ENCODE peak calls at places on chromosomes 13 and 19, in five cellular contexts. A, L, K, C and F are unnamed samples.
A peak's percentile ranks its signal among the peaks of the same experiment; 100 is the strongest.

GRCh38 chr19:38068851-38069250 is 155.2 kb downstream of the DPF1 start:
- DNase-seq in A (no peak), L (no peak), K (no peak), C (no peak), F (no peak)

GRCh38 chr13:40920826-40921225 is 98.3 kb downstream of the ELF1 start:
- DNase-seq in A (no peak), L (peak; percentile 56), K (no peak), C (no peak), F (no peak)

GRCh38 chr13:27200413-27201066 is 28.9 kb upstream of the USP12 start:
- DNase-seq in A (no peak), L (no peak), K (no peak), C (no peak), F (no peak)

GRCh38 chr13:99356216-99357089 is 49.3 kb upstream of the GPR183 start:
- DNase-seq in A (no peak), L (peak; percentile 87), K (no peak), C (no peak), F (no peak)

GRCh38 chr13:106507560-106508274 is 27.7 kb downstream of the EFNB2 start:
- DNase-seq in A (no peak), L (peak; percentile 95), K (no peak), C (peak; percentile 16), F (peak; percentile 1)

GRCh38 chr13:74132768-74133656 is 1.2 kb downstream of the KLF12 start:
- DNase-seq in A (no peak), L (peak; percentile 50), K (no peak), C (no peak), F (no peak)

GRCh38 chr19:48244289-48244688 is 11.4 kb downstream of the CARD8 start:
- DNase-seq in A (no peak), L (no peak), K (no peak), C (no peak), F (no peak)

GRCh38 chr19:38452430-38453366 is 19.2 kb downstream of the RYR1 start:
- DNase-seq in A (no peak), L (no peak), K (peak; percentile 81), C (peak; percentile 100), F (no peak)

GRCh38 chr19:10961073-10961762 is 388 bp downstream of the SMARCA4 start:
- DNase-seq in A (no peak), L (no peak), K (no peak), C (peak; percentile 44), F (no peak)

GRCh38 chr19:35644206-35644986 is 2.9 kb downstream of the ETV2 start:
- DNase-seq in A (peak; percentile 100), L (peak; percentile 88), K (peak; percentile 93), C (peak; percentile 97), F (peak; percentile 90)

GRCh38 chr19:40270362-40271089 is 14.6 kb downstream of the AKT2 start:
- DNase-seq in A (no peak), L (no peak), K (no peak), C (peak; percentile 57), F (no peak)
- TF ChIP-seq CEBPB in A (no peak), L (no peak), K (no peak), C (no peak), F (no peak)

DNA sequence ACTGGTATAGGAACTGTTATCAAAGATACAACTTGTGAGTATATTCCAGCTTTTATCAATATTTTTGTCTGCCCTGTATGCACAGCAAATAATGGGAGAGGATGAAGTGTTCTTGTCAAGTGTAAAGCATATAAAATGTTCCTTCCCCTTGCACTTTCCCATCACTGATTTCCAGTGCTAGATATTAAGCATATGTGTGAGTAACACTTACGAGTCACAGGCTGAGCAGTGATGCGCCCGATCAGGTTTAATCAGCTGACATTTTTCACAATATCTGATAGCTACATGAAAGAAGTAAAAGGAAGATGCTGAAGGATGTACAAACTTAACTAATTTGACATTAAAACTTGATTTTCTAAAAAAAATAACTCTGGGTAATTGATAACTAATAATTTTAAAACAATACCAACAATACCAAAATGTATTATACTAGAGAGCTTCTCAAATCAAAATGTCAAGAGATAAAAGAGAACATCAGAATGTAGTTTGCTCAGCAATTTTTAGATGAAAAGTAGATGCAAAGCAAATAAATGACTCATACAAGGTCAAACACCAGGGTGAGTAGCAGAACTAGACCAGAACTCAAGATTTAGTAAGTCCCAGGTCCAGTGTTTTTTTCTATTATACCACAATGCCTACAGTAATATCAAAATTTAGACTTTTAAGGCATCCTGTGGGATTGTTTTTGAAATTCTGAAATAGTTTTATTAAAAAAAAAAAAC is 56.4 kb downstream of the ZDHHC20 start:
- DNase-seq in A (peak; percentile 7), L (peak; percentile 71), K (peak; percentile 22), C (no peak), F (peak; percentile 67)
- TF ChIP-seq CEBPB in A (no peak), L (no peak), K (no peak), C (no peak), F (no peak)

GRCh38 chr13:59755647-59756290 is 408.0 kb downstream of the DIAPH3 start:
- DNase-seq in A (no peak), L (no peak), K (no peak), C (no peak), F (no peak)
- TF ChIP-seq CEBPB in A (no peak), L (no peak), K (no peak), C (no peak), F (no peak)

DNA sequence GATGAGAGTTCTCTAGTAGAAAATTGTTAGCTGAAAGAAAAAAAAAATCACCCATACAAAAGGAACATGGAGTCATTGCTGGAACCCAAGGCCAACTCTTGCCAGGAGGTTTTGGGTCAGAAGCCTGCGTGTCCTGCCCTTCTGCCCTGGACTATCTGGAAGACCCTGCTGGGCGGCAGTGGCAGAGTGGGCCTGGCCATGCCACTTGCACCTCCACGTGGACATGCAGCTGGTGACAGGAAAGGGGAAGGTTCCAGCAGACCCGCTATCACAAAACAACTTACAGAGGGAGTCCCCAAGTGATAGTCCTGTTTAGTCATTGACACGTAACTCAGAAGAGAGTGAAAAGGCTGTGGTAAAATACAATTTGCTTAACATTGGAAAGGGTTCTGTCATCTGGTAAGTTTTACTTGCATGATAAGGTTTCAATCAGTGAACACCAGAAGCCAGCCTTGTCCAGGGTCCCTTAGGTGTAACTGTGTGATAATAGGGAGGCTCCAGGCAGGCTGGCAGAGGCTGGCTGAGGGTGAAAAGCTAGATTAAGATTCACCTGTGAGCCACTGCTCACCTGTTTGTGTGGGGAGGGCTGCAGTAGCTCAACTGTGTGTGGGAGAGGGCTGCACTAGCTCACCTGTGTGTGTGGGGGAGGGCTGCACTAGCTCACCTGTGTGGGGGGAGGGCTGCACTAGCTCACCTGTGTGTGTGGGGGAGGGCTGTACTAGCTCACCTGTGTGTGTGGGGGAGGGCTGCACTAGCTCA is 47.8 kb downstream of the COL4A2 start:
- DNase-seq in A (no peak), L (no peak), K (no peak), C (peak; percentile 6), F (no peak)
- TF ChIP-seq CEBPB in A (no peak), L (no peak), K (no peak), C (no peak), F (no peak)

DNA sequence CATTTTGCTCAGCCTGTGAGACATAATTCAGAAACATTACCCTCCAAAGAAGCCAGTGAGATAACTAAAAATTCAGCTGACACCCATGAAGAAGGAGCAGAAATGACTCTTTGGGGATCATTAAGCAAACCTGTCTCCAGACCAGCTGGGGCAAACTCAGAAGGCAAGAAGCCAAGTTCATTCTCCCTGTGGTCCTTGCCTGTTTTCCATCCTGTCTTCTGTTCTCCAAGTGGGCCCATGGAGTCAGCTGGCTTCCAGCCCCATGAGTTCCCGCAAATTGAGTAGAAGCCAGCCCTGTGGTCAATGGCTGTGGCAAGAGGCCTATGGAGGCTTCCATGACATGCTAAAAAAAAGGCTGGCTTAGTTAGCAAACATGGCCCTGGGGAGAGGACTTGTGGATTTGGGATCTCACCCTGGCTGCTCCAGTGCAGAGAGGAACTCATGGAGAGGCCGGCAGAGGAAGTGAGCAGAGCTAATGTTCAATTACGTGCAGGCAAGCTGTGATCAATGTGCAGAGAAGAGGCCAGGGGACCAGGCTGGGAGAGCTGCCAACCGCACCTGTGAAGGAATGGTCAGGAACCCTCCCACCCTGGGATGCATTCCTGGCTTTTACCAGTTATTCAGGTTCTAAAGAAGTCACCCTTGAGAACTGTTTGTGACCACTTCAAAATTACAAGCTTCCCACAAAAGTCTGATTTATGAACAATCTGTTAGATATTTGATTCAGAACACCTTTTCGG is 229.1 kb downstream of the TSHZ3 start:
- DNase-seq in A (no peak), L (no peak), K (no peak), C (no peak), F (no peak)
- TF ChIP-seq CEBPB in A (no peak), L (no peak), K (no peak), C (no peak), F (no peak)

DNA sequence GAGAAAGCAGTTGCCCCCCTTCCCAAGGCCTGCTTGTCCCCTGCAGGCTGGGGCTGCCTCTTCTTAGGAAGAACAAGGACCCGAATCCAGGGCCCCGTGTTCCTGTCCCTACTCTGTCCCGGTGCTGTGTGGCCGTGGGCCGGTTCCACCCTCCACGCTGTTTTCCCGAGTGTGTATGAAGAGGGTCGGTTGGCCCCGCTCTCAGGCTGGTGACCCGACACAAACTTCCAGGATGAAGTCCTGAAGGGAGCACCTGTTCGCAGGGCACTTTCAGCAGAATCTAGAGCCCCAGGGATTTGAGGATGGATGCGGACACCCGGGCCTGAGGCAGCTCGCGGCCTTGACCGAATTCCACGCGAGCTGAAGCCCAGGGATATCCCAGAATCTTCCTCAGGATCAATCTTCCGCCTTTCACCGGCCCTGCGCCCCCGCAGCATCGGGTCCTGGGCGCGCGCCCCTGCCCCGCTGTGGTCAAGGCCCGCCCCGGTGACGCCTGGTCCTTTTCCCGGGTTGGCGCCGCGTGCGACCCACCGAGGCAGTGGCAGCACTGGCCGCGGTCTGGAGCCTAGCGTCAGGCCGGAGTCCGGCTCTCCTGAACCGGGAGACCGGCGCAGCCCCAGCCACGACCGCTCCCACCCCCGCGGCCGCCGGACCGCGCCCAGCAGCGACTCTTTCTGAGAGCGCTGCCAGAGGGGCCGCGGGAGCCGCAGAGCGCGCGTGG is 528 bp upstream of the CHST8 start:
- DNase-seq in A (no peak), L (no peak), K (no peak), C (no peak), F (no peak)
- TF ChIP-seq CEBPB in A (no peak), L (no peak), K (no peak), C (no peak), F (no peak)

GRCh38 chr19:9914315-9915207 is 21.8 kb downstream of the OLFM2 start:
- DNase-seq in A (peak; percentile 76), L (peak; percentile 77), K (peak; percentile 53), C (peak; percentile 91), F (peak; percentile 50)

GRCh38 chr19:9913237-9914000 is 22.9 kb downstream of the OLFM2 start:
- DNase-seq in A (peak; percentile 29), L (no peak), K (no peak), C (peak; percentile 46), F (no peak)

GRCh38 chr19:9916719-9917118 is 19.6 kb downstream of the OLFM2 start:
- DNase-seq in A (no peak), L (no peak), K (no peak), C (no peak), F (no peak)

GRCh38 chr19:9914001-9914314 is 22.4 kb downstream of the OLFM2 start:
- DNase-seq in A (peak; percentile 55), L (no peak), K (no peak), C (no peak), F (no peak)

DNA sequence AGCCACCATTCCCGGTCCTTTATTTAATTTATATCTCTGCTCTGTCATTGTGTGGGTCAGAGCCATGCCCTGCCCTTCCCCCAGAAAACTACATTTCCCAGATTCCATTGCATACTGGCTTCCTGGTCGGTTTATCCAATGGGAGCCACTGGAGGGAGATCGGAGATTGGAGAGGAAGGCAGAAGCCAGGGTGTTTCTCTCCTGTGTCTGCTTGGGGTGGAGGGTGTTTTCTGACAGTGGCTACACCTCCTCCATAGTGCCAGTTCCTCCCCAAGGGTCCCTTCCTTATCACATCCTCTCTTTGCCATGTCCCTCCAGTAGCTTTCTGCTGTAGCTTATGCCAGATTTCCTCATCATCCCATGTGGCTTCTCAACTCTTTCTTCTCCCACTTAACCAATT is 19.0 kb downstream of the OLFM2 start:
- DNase-seq in A (peak; percentile 80), L (peak; percentile 60), K (peak; percentile 42), C (peak; percentile 90), F (peak; percentile 51)
- TF ChIP-seq CEBPB in A (no peak), L (no peak), K (no peak), C (no peak), F (no peak)

GRCh38 chr13:60836821-60837220 is 439.8 kb downstream of the TDRD3 start:
- DNase-seq in A (no peak), L (no peak), K (no peak), C (no peak), F (no peak)
- TF ChIP-seq CEBPB in A (no peak), L (no peak), K (no peak), C (no peak), F (no peak)